ENCODE peak calls at places on chromosomes 16 and 17, in four cellular contexts. C is HL-60, W is GM12878, J is K562. U is an unnamed sample.

GRCh38 chr17:31724026-31724425 is 135.0 kb downstream of the COPRS start:
- DNase-seq in C (no peak), W (no peak), J (no peak), U (no peak)

GRCh38 chr16:27344707-27345106 is 30.9 kb downstream of the IL4R start:
- DNase-seq in C (no peak), W (no peak), J (no peak), U (no peak)

GRCh38 chr16:54846761-54847160 is 83.9 kb upstream of the IRX5 start:
- DNase-seq in C (no peak), W (no peak), J (no peak), U (no peak)

GRCh38 chr16:21598676-21599157 is 660 bp upstream of the METTL9 start:
- DNase-seq in C (no peak), W (no peak), J (peak), U (no peak)

GRCh38 chr16:64866026-64866425 is 255.8 kb downstream of the CDH11 start:
- DNase-seq in C (no peak), W (no peak), J (no peak), U (no peak)

GRCh38 chr17:29778936-29779811 is 150.9 kb downstream of the SSH2 start:
- DNase-seq in C (peak), W (no peak), J (peak), U (peak)

GRCh38 chr17:66727634-66728570 is 107.0 kb upstream of the CACNG5 start:
- DNase-seq in C (peak), W (no peak), J (peak), U (peak)

GRCh38 chr17:16361874-16362273 is 8.6 kb upstream of the CENPV start:
- DNase-seq in C (no peak), W (no peak), J (no peak), U (no peak)

GRCh38 chr16:47506800-47507199 is 45.7 kb downstream of the PHKB start:
- DNase-seq in C (no peak), W (no peak), J (no peak), U (no peak)

GRCh38 chr17:63946440-63947363 is 14.6 kb upstream of the CD79B start:
- DNase-seq in C (peak), W (no peak), J (peak), U (peak)

GRCh38 chr16:82580293-82580900 is 46.4 kb upstream of the CDH13 start:
- DNase-seq in C (no peak), W (no peak), J (no peak), U (no peak)

GRCh38 chr17:13931752-13932477 is 137.4 kb upstream of the COX10 start:
- DNase-seq in C (peak), W (no peak), J (no peak), U (no peak)

GRCh38 chr17:21075739-21076085 is 32.9 kb upstream of the USP22 start:
- DNase-seq in C (no peak), W (no peak), J (no peak), U (no peak)

GRCh38 chr16:17414421-17414820 is 56.3 kb downstream of the XYLT1 start:
- DNase-seq in C (no peak), W (peak), J (no peak), U (no peak)

GRCh38 chr16:17419266-17419665 is 51.5 kb downstream of the XYLT1 start:
- DNase-seq in C (no peak), W (no peak), J (no peak), U (no peak)

GRCh38 chr16:17417740-17418139 is 53.0 kb downstream of the XYLT1 start:
- DNase-seq in C (no peak), W (no peak), J (no peak), U (no peak)

GRCh38 chr16:17414916-17415315 is 55.8 kb downstream of the XYLT1 start:
- DNase-seq in C (no peak), W (no peak), J (no peak), U (no peak)

DNA sequence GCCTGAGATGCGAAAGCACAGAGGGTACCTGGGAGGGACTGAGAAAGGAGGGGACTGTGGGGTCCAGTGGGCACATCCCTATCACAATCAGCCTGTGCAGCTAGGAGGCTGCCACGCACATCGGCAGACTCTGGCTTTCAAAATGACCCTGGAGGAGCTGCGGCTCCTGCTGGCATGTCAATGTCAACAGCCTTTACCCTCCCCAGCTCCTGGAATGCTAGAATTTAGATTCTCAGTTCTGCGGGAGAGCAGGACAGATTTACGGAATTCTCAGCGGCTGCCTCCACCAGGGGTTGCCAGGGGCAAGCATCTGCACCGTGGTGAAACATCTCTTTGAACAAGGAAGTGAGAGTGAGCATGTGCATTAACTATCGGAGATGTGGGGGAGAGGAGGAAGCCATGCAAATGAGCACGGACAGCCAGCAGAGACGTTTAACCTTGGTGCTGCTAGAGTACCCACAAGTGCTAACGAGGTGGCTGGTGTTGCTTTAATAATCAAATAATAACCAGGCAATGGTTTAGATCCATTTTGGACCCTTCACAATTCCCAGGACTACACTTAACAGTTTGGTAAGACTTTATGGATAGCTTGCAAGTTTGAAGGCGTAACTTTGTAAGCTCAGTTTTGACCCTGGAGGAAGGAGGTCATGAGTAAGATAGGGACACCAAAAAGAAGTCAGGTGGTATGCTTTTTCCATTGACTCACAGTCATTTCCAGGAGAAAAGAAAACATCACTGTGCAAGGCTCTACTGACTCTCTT is 54.1 kb downstream of the XYLT1 start:
- DNase-seq in C (peak), W (peak), J (no peak), U (peak)
- TF ChIP-seq SPI1 in C (peak), W (peak), J (no peak), U (peak)

GRCh38 chr16:29230671-29231091 is 175.8 kb downstream of the NPIPB11 start:
- DNase-seq in C (no peak), W (no peak), J (peak), U (no peak)
- TF ChIP-seq SPI1 in C (no peak), W (no peak), J (no peak), U (no peak)

DNA sequence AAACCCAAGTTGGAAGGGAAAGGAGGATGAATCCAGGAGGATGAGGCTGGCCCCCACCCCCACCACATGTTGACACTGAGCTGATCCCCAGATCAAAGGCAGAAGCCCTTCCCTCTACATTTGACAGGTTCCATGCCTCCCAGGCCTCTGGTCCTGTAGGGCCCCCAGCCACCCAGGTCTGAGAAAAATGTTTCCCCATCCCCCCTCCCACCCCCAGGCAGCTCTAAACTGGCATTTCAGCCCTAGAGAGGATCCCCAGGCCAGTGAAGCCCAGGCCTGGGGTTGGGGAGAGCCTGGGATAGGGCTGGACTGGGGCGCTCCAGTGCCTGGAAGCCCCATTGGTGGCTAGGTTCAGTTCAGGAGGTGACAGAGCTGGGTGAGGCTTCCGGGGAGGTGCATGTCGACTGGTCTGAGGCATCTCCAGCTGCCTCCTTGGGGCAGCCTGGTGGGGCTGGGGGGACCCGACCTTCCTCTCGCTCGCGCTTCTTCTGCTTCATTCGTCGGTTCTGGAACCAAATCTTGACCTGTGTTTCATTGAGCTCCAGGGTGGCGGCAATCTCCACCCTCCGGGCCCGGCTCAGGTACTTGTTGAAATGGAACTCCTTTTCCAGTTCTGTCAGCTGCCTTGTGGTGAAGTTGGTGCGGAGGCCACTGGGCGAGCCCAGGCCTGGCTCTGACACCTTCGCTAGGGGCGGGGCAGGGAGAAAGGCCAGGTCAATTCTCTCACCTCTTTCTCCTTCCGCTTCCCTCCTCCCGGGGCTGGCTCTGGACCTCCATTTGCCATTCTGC is 1.4 kb downstream of the HOXB1 start:
- DNase-seq in C (no peak), W (no peak), J (no peak), U (no peak)
- TF ChIP-seq SPI1 in C (no peak), W (no peak), J (no peak), U (no peak)

GRCh38 chr16:9235837-9236236 is 144.4 kb downstream of the HAPSTR1 start:
- DNase-seq in C (no peak), W (no peak), J (no peak), U (no peak)

GRCh38 chr16:9238346-9238745 is 146.9 kb downstream of the HAPSTR1 start:
- DNase-seq in C (no peak), W (no peak), J (no peak), U (no peak)

GRCh38 chr16:9232102-9232501 is 140.7 kb downstream of the HAPSTR1 start:
- DNase-seq in C (no peak), W (no peak), J (no peak), U (no peak)

GRCh38 chr16:9241177-9241576 is 149.7 kb downstream of the HAPSTR1 start:
- DNase-seq in C (no peak), W (no peak), J (no peak), U (no peak)

GRCh38 chr16:9236319-9236718 is 144.9 kb downstream of the HAPSTR1 start:
- DNase-seq in C (no peak), W (no peak), J (no peak), U (no peak)
- TF ChIP-seq SPI1 in C (no peak), W (no peak), J (no peak), U (no peak)

GRCh38 chr16:57985204-57986121 is 14.5 kb upstream of the CNGB1 start:
- DNase-seq in C (no peak), W (no peak), J (peak), U (no peak)

GRCh38 chr16:57979006-57979585 is 8.2 kb upstream of the CNGB1 start:
- DNase-seq in C (no peak), W (no peak), J (no peak), U (no peak)

GRCh38 chr16:57984443-57985203 is 13.7 kb upstream of the CNGB1 start:
- DNase-seq in C (no peak), W (no peak), J (peak), U (peak)

GRCh38 chr16:57981636-57982035 is 10.7 kb upstream of the CNGB1 start:
- DNase-seq in C (no peak), W (no peak), J (no peak), U (no peak)

GRCh38 chr16:57982345-57982744 is 11.4 kb upstream of the CNGB1 start:
- DNase-seq in C (no peak), W (no peak), J (no peak), U (no peak)
- TF ChIP-seq SPI1 in C (no peak), W (no peak), J (no peak), U (no peak)

GRCh38 chr16:89370081-89370511 is 120.3 kb downstream of the ANKRD11 start:
- DNase-seq in C (no peak), W (no peak), J (no peak), U (no peak)
- TF ChIP-seq SPI1 in C (no peak), W (no peak), J (no peak), U (no peak)

GRCh38 chr16:62404857-62405611 is 368.8 kb upstream of the CDH8 start:
- DNase-seq in C (no peak), W (no peak), J (no peak), U (no peak)
- TF ChIP-seq SPI1 in C (no peak), W (no peak), J (no peak), U (no peak)

DNA sequence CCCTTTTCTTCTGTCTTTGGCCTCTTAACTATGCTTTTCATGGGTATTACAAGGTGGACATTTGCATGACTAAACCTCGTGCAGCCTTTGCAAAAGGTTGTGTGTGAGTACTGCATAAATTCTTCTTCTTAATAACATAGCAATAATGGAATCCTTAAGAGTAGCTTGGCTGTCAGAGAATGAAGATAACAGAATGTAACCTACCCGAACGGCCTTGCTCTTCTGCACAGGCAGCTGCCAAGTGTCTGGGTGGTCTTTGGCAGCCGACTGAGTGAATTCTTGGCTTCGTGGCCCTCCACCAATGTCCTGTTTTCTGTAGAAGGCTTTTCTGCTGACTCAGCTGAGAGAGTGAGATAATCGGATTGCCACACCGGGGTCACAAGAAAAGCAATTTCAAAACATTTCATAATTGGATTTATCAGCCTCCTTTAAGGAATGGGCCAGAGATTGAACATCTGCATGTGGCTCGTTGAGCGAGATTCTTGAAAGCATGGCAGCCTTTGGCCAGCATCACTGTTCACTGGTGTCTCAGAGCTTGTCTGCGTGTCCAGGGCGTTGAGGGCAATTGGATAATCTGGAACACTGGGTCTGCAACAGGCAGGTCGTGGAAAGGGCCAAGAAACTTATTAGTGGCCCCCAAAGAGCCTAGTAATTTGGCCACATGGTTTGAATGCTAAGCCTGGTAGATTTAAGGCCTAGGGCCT is 13.5 kb downstream of the IRF8 start:
- DNase-seq in C (no peak), W (no peak), J (no peak), U (no peak)
- TF ChIP-seq SPI1 in C (no peak), W (no peak), J (no peak), U (no peak)

DNA sequence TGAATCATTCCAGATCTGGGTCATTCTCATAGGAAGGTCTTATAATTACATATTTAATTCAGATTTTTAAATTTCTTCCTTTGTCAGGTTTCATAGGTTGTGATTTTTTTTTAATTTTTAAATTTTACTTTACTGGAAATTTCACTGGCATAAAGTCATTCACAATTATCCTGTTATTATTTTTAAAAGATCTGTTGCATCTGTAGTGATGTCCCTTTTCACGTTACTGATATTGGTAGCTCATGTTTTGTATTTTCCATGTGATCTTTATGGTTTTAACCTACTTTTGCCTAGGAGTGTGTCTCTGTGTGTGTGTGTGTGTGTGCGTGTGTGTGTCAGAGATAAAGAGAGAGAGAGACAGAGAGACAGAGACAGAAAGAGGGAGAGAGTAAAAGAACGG is 216.6 kb upstream of the KCNJ16 start:
- DNase-seq in C (no peak), W (no peak), J (no peak), U (no peak)
- TF ChIP-seq SPI1 in C (no peak), W (no peak), J (no peak), U (no peak)